ENCODE peak calls at places on chromosomes 7 and 10, in five cellular contexts. One of them, this sample, is unnamed.

GRCh38 chr7:102192790-102193189 is 93.9 kb upstream of the SH2B2 start:
- DNase-seq in cardiac fibroblast: no peak
- DNase-seq in posterior cingulate gyrus: peak
- DNase-seq in ovary: no peak
- DNase-seq in hepatocyte: no peak
- DNase-seq in this sample: no peak

GRCh38 chr10:102997998-102998397 is 79.9 kb downstream of the CNNM2 start:
- DNase-seq in cardiac fibroblast: no peak
- DNase-seq in posterior cingulate gyrus: no peak
- DNase-seq in ovary: no peak
- DNase-seq in hepatocyte: peak
- DNase-seq in this sample: no peak

GRCh38 chr10:48404646-48405045 is 98.2 kb downstream of the MAPK8 start:
- DNase-seq in cardiac fibroblast: peak
- DNase-seq in posterior cingulate gyrus: no peak
- DNase-seq in ovary: no peak
- DNase-seq in hepatocyte: peak
- DNase-seq in this sample: no peak

GRCh38 chr7:157540020-157540419 is 203.2 kb downstream of the DNAJB6 start:
- DNase-seq in cardiac fibroblast: no peak
- DNase-seq in posterior cingulate gyrus: peak
- DNase-seq in ovary: no peak
- DNase-seq in hepatocyte: no peak
- DNase-seq in this sample: no peak

GRCh38 chr10:92848441-92849233 is at the start of gene EXOC6:
- DNase-seq in cardiac fibroblast: peak
- DNase-seq in posterior cingulate gyrus: peak
- DNase-seq in ovary: peak
- DNase-seq in hepatocyte: peak
- DNase-seq in this sample: peak

GRCh38 chr7:143882611-143883078 is 19.3 kb downstream of the TCAF1 start:
- DNase-seq in cardiac fibroblast: peak
- DNase-seq in posterior cingulate gyrus: peak
- DNase-seq in ovary: peak
- DNase-seq in hepatocyte: peak
- DNase-seq in this sample: peak

GRCh38 chr7:99728615-99729014 is 6.4 kb downstream of the CYP3A7 start:
- DNase-seq in cardiac fibroblast: no peak
- DNase-seq in posterior cingulate gyrus: no peak
- DNase-seq in ovary: no peak
- DNase-seq in hepatocyte: no peak
- DNase-seq in this sample: no peak

GRCh38 chr7:116672596-116673503 is 854 bp downstream of the MET start:
- DNase-seq in cardiac fibroblast: no peak
- DNase-seq in posterior cingulate gyrus: peak
- DNase-seq in ovary: no peak
- DNase-seq in hepatocyte: peak
- DNase-seq in this sample: peak

GRCh38 chr7:81688622-81689411 is 81.0 kb downstream of the HGF start:
- DNase-seq in cardiac fibroblast: peak
- DNase-seq in posterior cingulate gyrus: no peak
- DNase-seq in ovary: no peak
- DNase-seq in hepatocyte: no peak
- DNase-seq in this sample: peak

This sample was measured in DMS79 treated with DMSO at 0.1 percent for 48 hours.